ENCODE peak calls at places on chromosome 7, in ten cellular contexts. M, K, C, N, W, Q, G, J, H and X are unnamed samples.

GRCh38 chr7:101784275-101785127 is 32.9 kb upstream of the CUX1 start:
- DNase-seq in N (no peak), W (no peak), Q (no peak), J (peak; percentile 54), G (no peak), M (no peak), K (no peak), H (no peak), C (no peak), X (no peak)

GRCh38 chr7:117157121-117157870 is 165.6 kb downstream of the WNT2 start:
- DNase-seq in H (no peak), W (no peak), M (peak; percentile 96), G (no peak), C (peak; percentile 60), J (peak; percentile 96), Q (peak; percentile 93), K (peak; percentile 85), N (peak; percentile 86), X (no peak)

GRCh38 chr7:114084381-114085312 is 165.8 kb upstream of the PPP1R3A start:
- DNase-seq in H (no peak), M (peak; percentile 21), Q (no peak), K (peak; percentile 30), G (peak; percentile 72), J (peak; percentile 65), W (no peak), N (peak; percentile 53), C (no peak), X (no peak)

GRCh38 chr7:85535974-85536729 is 349.3 kb upstream of the SEMA3D start:
- DNase-seq in J (no peak), K (no peak), G (no peak), C (no peak), W (no peak), Q (no peak), H (no peak), N (no peak), M (no peak), X (no peak)

GRCh38 chr7:143878884-143879283 is 23.1 kb downstream of the TCAF1 start:
- DNase-seq in W (no peak), M (no peak), J (no peak), G (no peak), N (no peak), H (no peak), C (no peak), K (no peak), Q (no peak), X (no peak)

GRCh38 chr7:17502209-17502810 is 203.9 kb downstream of the AHR start:
- DNase-seq in K (no peak), Q (no peak), J (peak; percentile 17), N (no peak), G (no peak), W (no peak), M (no peak), C (no peak), H (no peak), X (no peak)

GRCh38 chr7:132187869-132188789 is 388.1 kb downstream of the PLXNA4 start:
- DNase-seq in G (no peak), Q (no peak), J (no peak), M (no peak), C (no peak), N (no peak), K (no peak), H (no peak), W (no peak), X (no peak)

GRCh38 chr7:83970081-83970480 is 224.5 kb downstream of the SEMA3A start:
- DNase-seq in J (no peak), H (no peak), W (no peak), Q (no peak), N (peak; percentile 43), M (no peak), K (peak; percentile 53), C (no peak), G (no peak), X (no peak)

GRCh38 chr7:38070718-38071117 is 107.3 kb upstream of the STARD3NL start:
- DNase-seq in K (no peak), C (no peak), G (peak; percentile 48), Q (peak; percentile 47), N (no peak), J (peak; percentile 39), H (peak; percentile 6), M (peak; percentile 31), W (peak; percentile 19), X (no peak)

GRCh38 chr7:74575083-74575803 is 82.3 kb upstream of the GTF2I start:
- DNase-seq in N (no peak), J (peak; percentile 69), G (no peak), W (peak; percentile 87), H (no peak), Q (peak; percentile 59), M (peak; percentile 75), K (no peak), C (peak; percentile 95), X (no peak)

GRCh38 chr7:57385668-57386067 is 64.3 kb upstream of the ZNF716 start:
- DNase-seq in H (no peak), M (no peak), Q (no peak), J (no peak), W (no peak), C (no peak), K (no peak), G (no peak), N (no peak), X (no peak)

GRCh38 chr7:127870231-127870907 is 160.9 kb downstream of the LRRC4 start:
- DNase-seq in M (no peak), N (no peak), K (peak; percentile 41), C (no peak), Q (no peak), J (no peak), H (no peak), G (no peak), W (no peak), X (no peak)
- H3K27ac ChIP-seq in M (no peak overlapping the region), N (no peak overlapping the region), K (peak overlapping the region; percentile 11), C (no peak overlapping the region), Q (no peak overlapping the region), J (no peak overlapping the region), H (no peak overlapping the region), G (no peak overlapping the region), W (no peak overlapping the region), X (no peak overlapping the region)

DNA sequence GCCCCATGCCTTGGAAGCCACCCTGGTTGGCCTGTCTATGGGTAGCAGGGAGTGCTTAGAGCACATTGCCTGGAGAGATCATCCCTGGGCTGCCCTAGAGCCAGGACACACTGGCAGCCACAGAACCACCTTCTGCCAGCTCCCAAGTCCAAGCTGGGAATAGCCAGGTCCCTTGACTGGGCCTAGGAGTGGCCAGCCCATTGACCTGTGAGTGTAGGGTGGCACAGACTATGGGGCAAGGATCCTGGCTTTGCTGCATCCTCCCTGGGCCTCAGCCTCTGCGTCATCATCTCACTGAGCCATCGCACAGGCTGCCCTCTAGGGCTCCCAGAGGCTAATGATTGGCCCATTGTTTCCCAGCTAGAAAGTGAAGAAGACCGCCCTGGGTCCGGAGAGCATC is 7.0 kb downstream of the AQP1 start:
- DNase-seq in M (no peak), W (no peak), H (no peak), Q (no peak), N (no peak), C (no peak), J (no peak), G (no peak), K (no peak), X (no peak)
- TF ChIP-seq EZH2 in M (no peak), W (no peak), H (no peak), Q (no peak), N (no peak), C (no peak), J (no peak), G (no peak), K (no peak), X (no peak)

GRCh38 chr7:135584362-135585353 is 26.9 kb downstream of the NUP205 start:
- DNase-seq in M (peak; percentile 3), K (no peak), G (no peak), J (peak; percentile 53), H (no peak), N (no peak), C (peak; percentile 49), W (no peak), Q (peak; percentile 56), X (no peak)
- H2AFZ ChIP-seq in M (no peak overlapping the region), K (no peak overlapping the region), G (no peak overlapping the region), J (no peak overlapping the region), H (no peak overlapping the region), N (no peak overlapping the region), C (no peak overlapping the region), W (no peak overlapping the region), Q (no peak overlapping the region), X (no peak overlapping the region)

DNA sequence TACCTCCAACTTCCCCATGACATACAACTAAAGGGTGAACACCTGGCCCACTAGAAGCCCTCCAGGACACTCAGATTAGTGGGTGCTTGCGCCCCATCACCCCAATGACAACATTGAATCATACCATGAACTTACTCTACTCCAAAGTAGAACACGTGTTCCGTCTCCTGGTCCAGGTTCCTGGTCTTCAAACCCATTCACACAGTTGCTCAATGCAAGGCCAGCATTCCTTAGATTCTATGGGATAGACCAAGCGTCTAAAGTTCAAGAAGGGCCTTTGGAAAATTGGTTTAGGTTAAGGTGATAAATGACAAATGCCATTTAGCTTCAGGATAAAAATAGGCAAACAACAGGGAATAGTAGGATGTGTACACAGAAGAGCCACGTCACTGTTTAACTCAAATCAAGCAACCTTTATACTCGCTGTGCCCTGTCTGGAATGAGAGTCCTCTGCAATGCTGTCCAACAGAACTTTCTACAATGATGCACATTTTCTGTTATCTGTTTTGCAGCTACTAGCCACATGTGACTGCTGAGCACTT is 2.3 kb upstream of the RAPGEF5 start:
- DNase-seq in G (no peak), C (no peak), W (no peak), Q (no peak), K (no peak), N (no peak), H (no peak), M (no peak), J (no peak), X (no peak)
- H3K27ac ChIP-seq in G (no peak overlapping the region), C (no peak overlapping the region), W (no peak overlapping the region), Q (no peak overlapping the region), K (no peak overlapping the region), N (no peak overlapping the region), H (no peak overlapping the region), M (no peak overlapping the region), J (no peak overlapping the region), X (no peak overlapping the region)